ENCODE peak calls at places on chromosomes 4 and X, in eight cellular contexts. Q, E, W, I, S, R, K and H are unnamed samples.

GRCh38 chrX:2609431-2610238 is 81.5 kb upstream of the CD99 start:
- DNase-seq in W (peak), S (peak), R (no peak), E (peak), K (no peak), I (no peak), Q (no peak), H (no peak)

GRCh38 chrX:30577362-30577961 is at the start of gene TASL:
- DNase-seq in S (no peak), R (peak), Q (no peak), E (no peak), W (no peak), K (no peak), I (no peak), H (no peak)

GRCh38 chr4:147732516-147733193 is 767 bp downstream of the ARHGAP10 start:
- DNase-seq in Q (peak), E (peak), S (peak), R (peak), I (no peak), W (peak), K (no peak), H (peak)

GRCh38 chrX:130111220-130111934 is 1.1 kb upstream of the ELF4 start:
- DNase-seq in R (no peak), E (no peak), W (no peak), K (peak), S (no peak), I (no peak), Q (no peak), H (peak)

GRCh38 chr4:93776386-93777080 is 52.0 kb upstream of the ATOH1 start:
- DNase-seq in Q (no peak), W (peak), I (no peak), S (peak), R (no peak), K (no peak), E (no peak), H (no peak)

GRCh38 chrX:10989386-10989785 is 121.7 kb upstream of the HCCS start:
- DNase-seq in R (no peak), S (no peak), E (no peak), Q (no peak), K (no peak), I (no peak), W (no peak), H (no peak)

GRCh38 chr4:118865091-118865708 is 23.5 kb upstream of the SYNPO2 start:
- DNase-seq in R (peak), Q (peak), W (peak), I (peak), K (no peak), E (peak), S (peak), H (peak)

GRCh38 chr4:98688416-98689290 is 30.2 kb upstream of the TSPAN5 start:
- DNase-seq in R (no peak), K (no peak), S (peak), I (peak), E (no peak), W (peak), Q (no peak), H (peak)

DNA sequence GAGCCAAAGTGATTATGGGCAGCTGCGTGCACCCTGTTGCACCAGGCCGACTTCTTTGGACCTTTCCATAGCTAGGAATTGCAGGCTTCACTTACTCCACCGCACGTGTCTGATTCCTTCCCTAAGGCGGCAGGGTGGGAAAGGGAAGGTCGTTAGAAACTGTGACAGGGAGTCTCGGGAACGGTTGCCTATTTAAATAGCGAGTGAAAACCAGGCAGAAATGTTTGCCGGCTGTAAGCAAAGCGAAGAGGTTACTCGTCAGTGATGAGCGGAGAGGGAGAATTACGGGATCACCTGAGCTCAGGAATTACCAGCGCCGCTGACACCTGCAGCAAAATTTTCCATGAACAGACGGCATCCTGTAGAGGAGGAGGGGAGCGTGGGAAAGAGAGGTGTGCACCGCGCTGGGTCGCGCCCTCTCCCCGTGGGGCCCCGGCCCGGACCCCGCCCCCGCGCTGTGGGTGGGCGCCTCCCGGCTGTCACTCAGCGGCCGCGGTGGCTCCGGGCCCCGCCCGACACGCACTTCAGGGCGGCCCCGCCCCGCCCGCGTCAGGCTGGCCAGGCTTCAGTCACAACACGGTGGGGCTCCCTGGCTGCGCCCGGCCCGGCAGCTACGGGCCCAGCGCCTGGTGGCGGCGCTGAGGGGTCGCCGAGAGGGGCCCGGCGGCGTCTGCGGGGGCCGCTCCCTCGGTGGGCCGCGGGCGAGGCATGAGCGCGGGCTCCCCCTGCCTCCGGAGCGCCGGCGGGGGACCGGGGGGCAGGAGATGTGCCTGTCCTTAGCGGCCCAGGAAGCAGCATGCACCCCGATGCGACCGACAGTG is at the start of gene SNX25:
- DNase-seq in I (peak), W (peak), S (peak), Q (peak), R (peak), K (peak), E (peak), H (peak)
- TF ChIP-seq POLR2A in I (peak), W (peak), S (peak), Q (peak), R (peak), K (no peak), E (peak), H (peak)

GRCh38 chr4:39367166-39367565 is 1.0 kb upstream of the RFC1 start:
- DNase-seq in E (no peak), I (no peak), Q (no peak), R (no peak), K (no peak), S (no peak), W (no peak), H (no peak)

GRCh38 chr4:39369301-39369700 is 3.1 kb upstream of the RFC1 start:
- DNase-seq in E (no peak), K (no peak), R (no peak), W (no peak), I (no peak), Q (no peak), S (no peak), H (no peak)

GRCh38 chr4:39363773-39364393 is 2.3 kb downstream of the RFC1 start:
- DNase-seq in Q (no peak), R (no peak), K (no peak), I (no peak), W (no peak), E (no peak), S (no peak), H (no peak)

GRCh38 chr4:39365360-39365759 is 802 bp downstream of the RFC1 start:
- DNase-seq in S (no peak), W (no peak), R (no peak), E (no peak), Q (no peak), K (no peak), I (no peak), H (no peak)

GRCh38 chr4:39365931-39366771 is at the start of gene RFC1:
- DNase-seq in S (peak), Q (peak), R (peak), I (peak), E (peak), W (peak), K (peak), H (peak)
- TF ChIP-seq POLR2A in S (peak), Q (peak), R (peak), I (no peak), E (no peak), W (no peak), K (no peak), H (peak)

DNA sequence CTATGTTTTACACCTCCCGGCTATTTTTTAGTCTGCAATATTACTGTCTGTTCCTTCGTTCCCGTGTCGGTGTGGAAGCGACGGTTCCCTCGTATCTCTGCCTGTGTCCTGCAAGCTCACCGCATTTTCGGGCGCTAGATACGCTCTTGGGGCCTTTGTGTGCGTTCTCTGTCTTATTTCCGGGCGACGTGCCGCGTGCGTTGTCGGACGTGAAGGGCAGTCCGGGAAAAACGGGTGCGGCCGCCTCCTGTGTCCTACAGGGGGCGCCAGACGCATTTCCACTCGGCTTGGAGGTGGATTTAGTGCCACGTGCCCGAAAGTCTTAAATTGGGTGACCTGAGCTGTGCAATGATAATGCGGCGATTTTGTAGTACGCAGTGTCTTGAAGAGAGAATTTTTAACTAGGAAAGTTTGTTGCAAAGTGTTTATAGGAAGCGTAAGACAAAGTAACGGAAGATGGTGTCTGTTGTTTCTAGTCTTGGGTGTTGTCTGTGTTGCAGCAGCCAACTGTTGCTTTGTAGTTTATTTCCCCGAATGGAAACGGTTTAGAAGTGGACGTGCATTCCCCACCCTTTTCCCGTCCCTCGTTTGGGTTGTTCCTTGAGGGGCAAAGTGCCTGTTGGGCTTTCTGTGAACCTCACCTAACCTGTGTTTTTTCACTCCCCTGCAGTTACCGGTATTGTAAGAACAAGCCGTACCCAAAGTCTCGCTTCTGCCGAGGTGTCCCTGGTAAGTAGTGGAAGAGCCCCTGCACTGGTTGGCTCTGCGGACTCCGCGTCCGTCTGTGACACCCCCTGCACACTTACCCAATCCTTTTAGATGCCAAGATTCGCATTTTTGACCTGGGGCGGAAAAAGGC is 720 bp downstream of the RPL10 start:
- DNase-seq in S (peak), W (peak), R (peak), K (peak), I (no peak), E (peak), Q (peak), H (peak)
- TF ChIP-seq POLR2A in S (no peak), W (no peak), R (no peak), K (no peak), I (no peak), E (no peak), Q (no peak), H (no peak)

GRCh38 chr4:37686373-37687174 is at the start of gene RELL1:
- DNase-seq in S (peak), I (peak), K (peak), Q (peak), R (peak), E (peak), W (peak), H (peak)
- TF ChIP-seq POLR2A in S (no peak), I (no peak), K (no peak), Q (no peak), R (no peak), E (no peak), W (no peak), H (peak)